ENCODE peak calls at places on chromosomes 13 and 19, in four cellular contexts. Q is prostate gland, V is esophagus squamous epithelium, S is heart right ventricle. Y is an unnamed sample.

GRCh38 chr19:1855040-1855827 is 7.0 kb upstream of the REXO1 start:
- DNase-seq in V (peak; percentile 66), Q (peak; percentile 75), S (peak; percentile 92), Y (peak; percentile 98)

GRCh38 chr13:99909836-99910619 is 61.5 kb downstream of the ZIC5 start:
- DNase-seq in V (no peak), Q (no peak), S (peak; percentile 23), Y (no peak)

GRCh38 chr13:40187324-40187795 is 479.1 kb downstream of the FOXO1 start:
- DNase-seq in Q (no peak), V (no peak), S (no peak), Y (no peak)

GRCh38 chr13:101452519-101453485 is at the start of gene ITGBL1:
- DNase-seq in S (no peak), Q (no peak), V (no peak), Y (peak; percentile 81)

GRCh38 chr19:7699422-7700127 is 2.4 kb downstream of the FCER2 start:
- DNase-seq in Q (no peak), S (no peak), V (no peak), Y (peak; percentile 83)

GRCh38 chr19:541699-542098 is 2.2 kb upstream of the GZMM start:
- DNase-seq in V (no peak), S (no peak), Q (no peak), Y (no peak)

GRCh38 chr13:51818771-51819511 is 15.0 kb upstream of the DHRS12 start:
- DNase-seq in Q (no peak), V (no peak), S (no peak), Y (no peak)

GRCh38 chr13:80141114-80141849 is 199.6 kb downstream of the SPRY2 start:
- DNase-seq in V (no peak), Q (no peak), S (peak; percentile 76), Y (peak; percentile 82)

GRCh38 chr13:20127563-20128458 is 33.0 kb downstream of the GJA3 start:
- DNase-seq in S (peak; percentile 69), Q (peak; percentile 37), V (no peak), Y (peak; percentile 86)

GRCh38 chr13:51612867-51613266 is 28.6 kb downstream of the WDFY2 start:
- DNase-seq in Q (no peak), S (no peak), V (no peak), Y (no peak)

GRCh38 chr19:18387395-18387794 is 1.4 kb downstream of the GDF15 start:
- DNase-seq in Q (no peak), S (no peak), V (no peak), Y (peak; percentile 53)
- TF ChIP-seq CTCF in Q (no peak), S (no peak), V (no peak), Y (no peak)

DNA sequence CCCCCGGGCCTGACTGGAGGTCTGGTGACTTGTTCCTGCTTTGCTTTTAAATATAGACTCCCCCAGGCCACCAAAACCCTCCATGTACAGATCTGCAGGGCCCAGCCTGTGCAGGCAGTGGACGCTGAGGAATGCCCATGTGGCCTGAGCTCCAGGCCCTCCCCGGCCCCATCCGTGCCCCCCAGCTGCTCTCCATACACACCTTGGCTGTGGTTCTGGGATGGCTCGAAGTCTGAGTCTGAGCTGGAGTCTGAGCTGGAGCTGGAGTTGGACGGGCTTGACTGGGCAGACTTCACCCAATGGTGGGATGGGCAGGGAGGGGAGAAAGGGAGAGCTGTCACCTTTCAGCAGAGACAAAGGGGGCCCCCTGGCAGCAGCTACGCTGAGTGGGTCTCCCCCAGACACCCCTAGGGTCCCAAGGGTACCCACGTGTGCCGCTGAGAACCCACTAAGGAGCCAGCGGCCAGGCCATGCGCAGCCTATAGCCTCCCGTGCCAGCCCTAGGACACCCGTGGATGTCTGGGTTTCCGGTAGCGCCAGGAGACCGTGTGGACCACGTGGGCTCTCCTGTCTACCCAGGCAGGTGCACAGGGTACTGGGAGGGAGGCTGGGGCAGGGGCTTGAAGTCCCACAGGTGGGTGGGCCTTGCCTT is 61.9 kb downstream of the MLLT1 start:
- DNase-seq in V (no peak), S (no peak), Q (no peak), Y (peak; percentile 65)
- H3K27ac ChIP-seq in V (peak overlapping the region; percentile 31), S (no peak overlapping the region), Q (no peak overlapping the region), Y (no peak overlapping the region)

GRCh38 chr19:49560358-49560900 is 19.9 kb downstream of the NOSIP start:
- DNase-seq in Q (no peak), S (peak; percentile 45), V (no peak), Y (peak; percentile 57)

GRCh38 chr19:49559928-49560327 is 20.4 kb downstream of the NOSIP start:
- DNase-seq in V (no peak), Q (no peak), S (no peak), Y (peak; percentile 54)

GRCh38 chr19:49557641-49558325 is 22.6 kb downstream of the NOSIP start:
- DNase-seq in Q (no peak), S (no peak), V (no peak), Y (peak; percentile 56)

GRCh38 chr19:49559443-49559842 is 20.9 kb downstream of the NOSIP start:
- DNase-seq in V (no peak), Q (no peak), S (no peak), Y (peak; percentile 52)

GRCh38 chr19:49558591-49558990 is 21.8 kb downstream of the NOSIP start:
- DNase-seq in S (no peak), Q (no peak), V (no peak), Y (peak; percentile 65)
- H3K4me1 ChIP-seq in S (peaks cover 3% of the 10 kb centered on the region), Q (no peaks in the 10 kb centered on the region), V (peaks cover 12% of the 10 kb centered on the region), Y (peaks cover 6% of the 10 kb centered on the region)

GRCh38 chr19:15810335-15810734 is 5.1 kb downstream of the OR10H1 start:
- DNase-seq in Q (no peak), V (no peak), S (peak; percentile 7), Y (peak; percentile 46)

GRCh38 chr19:15813916-15814315 is 1.5 kb downstream of the OR10H1 start:
- DNase-seq in V (no peak), Q (no peak), S (no peak), Y (peak; percentile 35)

GRCh38 chr19:15811476-15811875 is 4.0 kb downstream of the OR10H1 start:
- DNase-seq in V (no peak), Q (no peak), S (no peak), Y (no peak)

GRCh38 chr19:15812059-15812722 is 3.3 kb downstream of the OR10H1 start:
- DNase-seq in S (no peak), V (no peak), Q (peak; percentile 58), Y (peak; percentile 15)

DNA sequence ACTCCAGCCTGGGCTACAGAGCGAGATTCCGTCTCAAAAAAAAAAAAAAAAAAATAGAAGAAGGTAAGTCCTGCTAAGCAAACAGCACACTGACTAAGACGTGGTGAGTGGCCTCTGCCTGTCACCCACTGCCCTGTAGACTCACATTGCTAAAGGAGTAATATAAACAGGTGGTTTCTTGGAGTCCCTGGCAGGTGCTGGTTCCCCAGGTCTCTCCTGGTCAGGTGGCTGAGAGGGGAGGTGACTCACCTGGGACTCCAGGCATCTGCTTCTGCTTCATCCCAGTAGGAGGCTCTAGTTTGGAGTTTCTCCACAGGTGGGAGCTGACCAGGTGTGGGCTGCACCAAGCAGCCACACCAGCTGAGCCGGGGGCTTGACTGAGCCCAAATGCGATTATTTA is at the start of gene OR10H1:
- DNase-seq in S (no peak), V (no peak), Q (peak; percentile 16), Y (no peak)
- TF ChIP-seq CTCF in S (no peak), V (no peak), Q (no peak), Y (no peak)

DNA sequence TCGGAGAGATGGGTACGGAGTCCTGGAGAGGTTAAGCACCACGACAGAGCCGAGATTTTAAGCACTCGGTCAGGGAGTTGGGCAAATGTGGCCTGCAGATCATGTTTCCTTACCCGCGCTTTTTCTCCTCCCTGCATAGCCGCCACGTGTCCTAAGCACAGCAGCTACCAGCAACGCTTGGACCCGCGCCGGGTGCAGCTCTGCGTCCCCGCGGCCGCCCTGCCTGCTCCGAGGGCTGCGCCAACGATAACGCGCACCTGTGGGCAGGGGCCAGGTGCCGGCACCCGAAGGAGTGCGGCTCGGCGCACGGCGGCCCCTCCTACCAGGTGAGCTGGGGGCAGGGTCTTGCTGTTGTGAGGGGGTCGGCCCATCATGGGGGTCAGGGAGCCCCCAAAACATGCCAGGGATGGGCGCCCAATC is 24.8 kb upstream of the FXYD3 start:
- DNase-seq in Q (no peak), S (no peak), V (no peak), Y (peak; percentile 91)
- H3K27ac ChIP-seq in Q (no peak overlapping the region), S (no peak overlapping the region), V (no peak overlapping the region), Y (no peak overlapping the region)

GRCh38 chr13:98619556-98619955 is 42.6 kb upstream of the STK24 start:
- DNase-seq in V (no peak), Q (no peak), S (no peak), Y (no peak)
- H3K4me1 ChIP-seq in V (no peaks in the 10 kb centered on the region), Q (no peaks in the 10 kb centered on the region), S (peaks cover 3% of the 10 kb centered on the region), Y (peaks cover 8% of the 10 kb centered on the region)

GRCh38 chr19:3652422-3652821 is 25.8 kb upstream of the CACTIN start:
- DNase-seq in S (no peak), V (no peak), Q (no peak), Y (no peak)

GRCh38 chr19:3655402-3656072 is 28.9 kb upstream of the CACTIN start:
- DNase-seq in V (no peak), S (no peak), Q (no peak), Y (peak; percentile 100)

GRCh38 chr19:3653081-3653795 is 26.6 kb upstream of the CACTIN start:
- DNase-seq in S (no peak), V (no peak), Q (no peak), Y (no peak)

GRCh38 chr19:3656073-3656746 is 29.6 kb upstream of the CACTIN start:
- DNase-seq in S (no peak), Q (no peak), V (no peak), Y (no peak)

GRCh38 chr19:3653865-3654513 is 27.4 kb upstream of the CACTIN start:
- DNase-seq in Q (no peak), V (no peak), S (no peak), Y (no peak)
- TF ChIP-seq CTCF in Q (no peak), V (no peak), S (no peak), Y (peak; percentile 12)

GRCh38 chr19:38277549-38277948 is 13.2 kb downstream of the SPINT2 start:
- DNase-seq in V (no peak), Q (peak; percentile 58), S (no peak), Y (peak; percentile 22)

GRCh38 chr19:38281820-38282566 is 17.6 kb downstream of the SPINT2 start:
- DNase-seq in S (no peak), Q (no peak), V (no peak), Y (no peak)

GRCh38 chr19:38278751-38279150 is 14.4 kb downstream of the SPINT2 start:
- DNase-seq in V (no peak), S (no peak), Q (no peak), Y (no peak)

GRCh38 chr19:38277969-38278680 is 13.8 kb downstream of the SPINT2 start:
- DNase-seq in S (peak; percentile 85), Q (no peak), V (no peak), Y (peak; percentile 85)

GRCh38 chr19:38280030-38280921 is 15.9 kb downstream of the SPINT2 start:
- DNase-seq in V (no peak), Q (no peak), S (no peak), Y (no peak)
- H3K27ac ChIP-seq in V (peak overlapping the region; percentile 85), Q (peak overlapping the region; percentile 5), S (peak overlapping the region; percentile 84), Y (no peak overlapping the region)

GRCh38 chr13:46624821-46625220 is 71.9 kb downstream of the LRCH1 start:
- DNase-seq in S (no peak), V (no peak), Q (no peak), Y (no peak)
- H3K4me1 ChIP-seq in S (peaks cover 28% of the 10 kb centered on the region), V (peaks cover 23% of the 10 kb centered on the region), Q (peaks cover 7% of the 10 kb centered on the region), Y (peaks cover 10% of the 10 kb centered on the region)

Y was measured in osteoblast.